ENCODE peak calls at places on chromosomes 2 and 18, in eight cellular contexts. X, N, Y, A, H, O, U and F are unnamed samples.

GRCh38 chr2:238183846-238184245 is 19.6 kb downstream of the ILKAP start:
- DNase-seq in N (no peak), O (no peak), U (no peak), H (no peak), A (no peak), X (no peak), Y (no peak), F (no peak)

GRCh38 chr2:38021589-38021988 is 54.4 kb downstream of the CYP1B1 start:
- DNase-seq in U (no peak), H (no peak), O (no peak), A (no peak), X (no peak), Y (no peak), N (no peak), F (no peak)

GRCh38 chr2:185695711-185696110 is 42.9 kb upstream of the FSIP2 start:
- DNase-seq in Y (no peak), U (no peak), A (no peak), H (no peak), O (no peak), X (no peak), N (no peak), F (no peak)

GRCh38 chr2:132279344-132279743 is 117.6 kb upstream of the ANKRD30BL start:
- DNase-seq in O (no peak), Y (no peak), A (no peak), H (no peak), X (no peak), U (no peak), N (no peak), F (no peak)

GRCh38 chr2:110116033-110116710 is 550 bp upstream of the MALL start:
- DNase-seq in O (peak), N (no peak), Y (peak), U (peak), A (no peak), X (no peak), H (peak), F (no peak)

GRCh38 chr2:227888289-227888688 is 16.9 kb downstream of the DAW1 start:
- DNase-seq in Y (no peak), O (peak), N (no peak), X (no peak), H (peak), U (peak), A (no peak), F (no peak)

GRCh38 chr2:118417417-118418125 is 329.3 kb downstream of the INSIG2 start:
- DNase-seq in N (no peak), X (no peak), A (no peak), O (no peak), U (no peak), H (no peak), Y (peak), F (no peak)

GRCh38 chr2:59076079-59076619 is 835.0 kb upstream of the FANCL start:
- DNase-seq in X (no peak), A (no peak), U (no peak), O (no peak), H (no peak), Y (no peak), N (no peak), F (no peak)

GRCh38 chr2:31107588-31108300 is 30.5 kb downstream of the GALNT14 start:
- DNase-seq in H (no peak), A (no peak), Y (peak), N (no peak), U (no peak), X (no peak), O (no peak), F (no peak)

DNA sequence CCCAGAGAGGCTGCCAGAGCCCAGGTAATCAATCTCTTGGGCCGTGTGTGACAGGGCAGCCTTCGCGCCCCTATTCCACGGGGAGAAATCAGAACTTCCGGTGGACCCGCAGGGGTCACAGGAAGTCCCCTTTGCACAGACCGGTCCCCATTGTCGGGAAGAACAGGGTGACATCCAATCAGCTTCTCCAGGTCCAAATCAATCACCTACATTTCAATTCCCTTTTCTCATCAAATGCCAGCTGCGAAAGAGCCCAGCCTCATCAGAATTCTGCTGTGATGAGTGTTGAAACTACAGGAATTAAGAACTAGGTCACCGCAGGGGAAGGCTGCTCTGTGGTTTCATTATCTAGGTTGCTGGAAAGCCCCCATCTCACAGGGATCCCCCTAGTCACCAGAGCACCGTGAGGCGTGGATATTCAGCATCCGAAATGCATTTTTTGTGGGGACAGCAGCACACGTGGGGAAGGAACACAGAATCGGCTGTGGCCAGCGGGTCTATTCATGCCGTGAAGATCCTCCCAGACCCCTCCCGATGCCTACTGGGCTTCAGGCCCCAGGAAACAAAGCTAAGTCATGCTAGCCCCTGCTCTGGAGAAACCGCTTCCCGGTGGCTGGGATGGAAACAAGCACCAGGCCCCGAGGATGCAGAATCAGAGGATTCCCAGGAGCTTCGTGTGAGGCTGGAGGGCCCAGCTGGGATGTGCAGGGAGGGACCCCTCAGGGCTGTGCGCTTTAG is 193.7 kb upstream of the ID2 start:
- DNase-seq in H (no peak), X (peak), U (no peak), A (peak), O (no peak), N (no peak), Y (no peak), F (no peak)
- TF ChIP-seq CTCF in H (no peak), X (no peak), U (no peak), A (no peak), O (no peak), N (no peak), Y (no peak), F (no peak)

DNA sequence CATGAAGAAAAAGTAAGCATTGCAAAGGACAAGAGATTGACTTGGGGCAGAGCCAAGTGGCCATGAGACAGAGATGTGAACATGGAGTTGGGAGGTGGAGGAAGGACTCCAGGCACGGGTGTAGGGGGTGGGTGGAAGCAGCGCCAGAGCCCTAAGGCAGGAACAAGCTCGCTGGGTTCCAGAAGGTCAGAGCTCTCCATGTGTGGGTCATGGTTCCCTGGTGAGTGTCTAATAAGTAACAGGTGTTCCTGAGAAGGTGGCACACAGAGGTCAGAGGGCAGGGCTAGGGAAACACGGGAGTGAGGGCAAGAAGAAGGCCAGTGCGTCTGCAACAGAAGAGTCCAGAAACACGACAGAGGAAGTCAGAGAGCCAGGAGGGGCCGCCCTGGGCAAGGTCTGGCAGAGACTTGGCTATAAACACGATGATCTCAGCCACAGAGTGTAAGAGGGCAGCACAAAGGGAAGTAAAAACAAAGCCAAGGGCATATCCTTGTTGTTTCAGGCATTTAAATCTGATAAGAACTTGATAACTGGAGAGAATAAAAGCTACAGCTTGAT is 260.8 kb downstream of the TGIF1 start:
- DNase-seq in A (no peak), O (peak), N (no peak), Y (peak), U (peak), H (peak), X (no peak), F (no peak)
- TF ChIP-seq CTCF in A (no peak), O (no peak), N (no peak), Y (no peak), U (no peak), H (no peak), X (no peak), F (no peak)

GRCh38 chr2:40209728-40210127 is 242.2 kb downstream of the SLC8A1 start:
- DNase-seq in Y (no peak), O (no peak), N (no peak), U (no peak), A (no peak), X (no peak), H (no peak), F (no peak)
- TF ChIP-seq CTCF in Y (no peak), O (no peak), N (no peak), U (no peak), A (no peak), X (no peak), H (no peak), F (no peak)

GRCh38 chr2:83823238-83823637 is 635.8 kb downstream of the SUCLG1 start:
- DNase-seq in N (no peak), U (no peak), O (no peak), X (no peak), H (no peak), A (no peak), Y (no peak), F (no peak)

GRCh38 chr2:83826601-83827000 is 632.5 kb downstream of the SUCLG1 start:
- DNase-seq in U (no peak), H (no peak), A (no peak), X (no peak), N (no peak), Y (no peak), O (no peak), F (no peak)

GRCh38 chr2:83827618-83828017 is 631.5 kb downstream of the SUCLG1 start:
- DNase-seq in Y (no peak), O (no peak), X (no peak), N (no peak), H (no peak), U (no peak), A (no peak), F (no peak)
- TF ChIP-seq CTCF in Y (no peak), O (no peak), X (no peak), N (no peak), H (no peak), U (no peak), A (no peak), F (peak)

GRCh38 chr2:174336403-174337336 is 1.9 kb downstream of the SP9 start:
- DNase-seq in U (no peak), A (peak), O (peak), H (no peak), N (no peak), X (no peak), Y (no peak), F (no peak)
- TF ChIP-seq CTCF in U (no peak), A (peak), O (no peak), H (peak), N (no peak), X (peak), Y (no peak), F (peak)